ENCODE peak calls at places on chromosomes 6 and 20, in nine cellular contexts. X is HuH-7.5; R is occipital lobe; K is keratinocyte; S is stimulated activated CD4-positive, alpha-beta T cell treated with anti-CD3 and anti-CD28 coated beads, TNF-alpha, amount 100 ng/mL, for 24 hours; E is HEK293T; D is activated CD8-positive, alpha-beta memory T cell treated with anti-CD3 and anti-CD28 coated beads, Interleukin-2, amount 50 U/mL, for 4 hours; F is activated naive CD4-positive, alpha-beta T cell; J is cardiac muscle cell. Q is an unnamed sample.

GRCh38 chr20:38723069-38723981 is 961 bp upstream of the SLC32A1 start:
- DNase-seq in X (no peak), R (no peak), K (no peak), S (no peak), E (no peak), D (no peak), F (no peak), J (no peak), Q (no peak)

GRCh38 chr6:74282143-74282689 is 586.2 kb downstream of the CD109 start:
- DNase-seq in X (no peak), R (no peak), K (no peak), S (no peak), E (no peak), D (no peak), F (no peak), J (no peak), Q (no peak)

GRCh38 chr6:84653027-84653551 is 111.3 kb downstream of the TBX18 start:
- DNase-seq in X (no peak), R (no peak), K (no peak), S (no peak), E (no peak), D (no peak), F (no peak), J (no peak), Q (no peak)

GRCh38 chr20:42364446-42364845 is 746.3 kb upstream of the CHD6 start:
- DNase-seq in X (no peak), R (no peak), K (no peak), S (no peak), E (no peak), D (no peak), F (no peak), J (no peak), Q (no peak)

GRCh38 chr6:42339991-42340401 is 111.7 kb downstream of the TRERF1 start:
- DNase-seq in X (no peak), R (no peak), K (peak; percentile 40), S (peak; percentile 42), E (no peak), D (no peak), F (no peak), J (no peak), Q (peak; percentile 29)

GRCh38 chr6:2038096-2038495 is 207.3 kb downstream of the GMDS start:
- DNase-seq in X (no peak), R (no peak), K (no peak), S (peak; percentile 1), E (no peak), D (no peak), F (no peak), J (no peak), Q (no peak)

GRCh38 chr20:11103866-11104265 is 430.1 kb upstream of the JAG1 start:
- DNase-seq in X (no peak), R (no peak), K (no peak), S (no peak), E (no peak), D (no peak), F (no peak), J (no peak), Q (no peak)

GRCh38 chr6:110517601-110518280 is 41.3 kb upstream of the SLC22A16 start:
- DNase-seq in X (no peak), R (no peak), K (no peak), S (no peak), E (no peak), D (no peak), F (no peak), J (no peak), Q (no peak)

GRCh38 chr6:141641406-141641805 is 491.3 kb upstream of the GJE1 start:
- DNase-seq in X (no peak), R (no peak), K (no peak), S (no peak), E (no peak), D (no peak), F (no peak), J (no peak), Q (no peak)

GRCh38 chr20:36092424-36093024 is 62.0 kb upstream of the EPB41L1 start:
- DNase-seq in X (peak; percentile 54), R (no peak), K (no peak), S (peak; percentile 9), E (peak; percentile 49), D (peak; percentile 16), F (no peak), J (peak; percentile 72), Q (no peak)

GRCh38 chr6:105733556-105734162 is 330.8 kb upstream of the PREP start:
- DNase-seq in X (no peak), R (no peak), K (peak; percentile 25), S (no peak), E (no peak), D (no peak), F (no peak), J (peak; percentile 8), Q (no peak)

GRCh38 chr6:41692080-41692675 is 43.2 kb downstream of the TFEB start:
- DNase-seq in X (no peak), R (no peak), K (no peak), S (no peak), E (no peak), D (no peak), F (no peak), J (no peak), Q (no peak)

GRCh38 chr6:67016921-67017460 is 1310.0 kb upstream of the EYS start:
- DNase-seq in X (no peak), R (no peak), K (no peak), S (no peak), E (no peak), D (no peak), F (no peak), J (no peak), Q (no peak)

GRCh38 chr20:34062651-34063482 is 49.2 kb downstream of the EIF2S2 start:
- DNase-seq in X (no peak), R (no peak), K (peak; percentile 60), S (no peak), E (no peak), D (no peak), F (no peak), J (no peak), Q (peak; percentile 57)

GRCh38 chr6:99270852-99271251 is 78.6 kb downstream of the FAXC start:
- DNase-seq in X (no peak), R (no peak), K (no peak), S (no peak), E (no peak), D (no peak), F (no peak), J (no peak), Q (no peak)

GRCh38 chr6:88989215-88989614 is 25.8 kb upstream of the RNGTT start:
- DNase-seq in X (no peak), R (no peak), K (no peak), S (no peak), E (no peak), D (no peak), F (no peak), J (no peak), Q (no peak)

GRCh38 chr6:39188577-39188976 is 40.7 kb downstream of the KCNK5 start:
- DNase-seq in X (no peak), R (no peak), K (no peak), S (no peak), E (no peak), D (no peak), F (no peak), J (no peak), Q (no peak)